ENCODE peak calls at places on chromosomes 11 and 22, in ten cellular contexts. O is NCI-H1694, Q is thoracic aorta, K is GM04504, L is EH, F is AG10803, M is left ventricle myocardium inferior, N is nephron progenitor cell, B is psoas muscle, G is T-helper 2 cell. U is an unnamed sample.

GRCh38 chr22:30015846-30016245 is 64.4 kb upstream of the HORMAD2 start:
- DNase-seq in O (no peak), Q (no peak), K (peak), L (peak), F (peak), M (no peak), N (no peak), B (no peak), G (no peak), U (no peak)

GRCh38 chr11:17605736-17606135 is 58.7 kb downstream of the OTOG start:
- DNase-seq in O (no peak), Q (no peak), K (no peak), L (no peak), F (no peak), M (no peak), N (no peak), B (no peak), G (no peak), U (no peak)

GRCh38 chr11:34226210-34226609 is 120.8 kb downstream of the NAT10 start:
- DNase-seq in O (no peak), Q (no peak), K (no peak), L (no peak), F (no peak), M (no peak), N (no peak), B (no peak), G (no peak), U (no peak)

GRCh38 chr11:15258433-15259350 is 144.0 kb downstream of the INSC start:
- DNase-seq in O (no peak), Q (no peak), K (peak), L (peak), F (peak), M (no peak), N (no peak), B (no peak), G (no peak), U (peak)

GRCh38 chr11:2547806-2548205 is 103.0 kb downstream of the KCNQ1 start:
- DNase-seq in O (no peak), Q (no peak), K (no peak), L (no peak), F (no peak), M (peak), N (no peak), B (peak), G (no peak), U (no peak)

GRCh38 chr11:3126901-3127691 is 38.0 kb downstream of the OSBPL5 start:
- DNase-seq in O (no peak), Q (no peak), K (no peak), L (no peak), F (no peak), M (peak), N (peak), B (peak), G (no peak), U (no peak)

GRCh38 chr11:104076455-104076854 is 40.0 kb downstream of the DDI1 start:
- DNase-seq in O (no peak), Q (no peak), K (no peak), L (no peak), F (no peak), M (no peak), N (no peak), B (no peak), G (no peak), U (no peak)

GRCh38 chr11:13772223-13773046 is 104.0 kb downstream of the FAR1 start:
- DNase-seq in O (peak), Q (no peak), K (peak), L (peak), F (peak), M (no peak), N (peak), B (no peak), G (peak), U (peak)

GRCh38 chr11:11977206-11977938 is 31.1 kb downstream of the DKK3 start:
- DNase-seq in O (no peak), Q (peak), K (peak), L (peak), F (peak), M (peak), N (no peak), B (peak), G (no peak), U (peak)

GRCh38 chr22:44318751-44319150 is 6.0 kb upstream of the SHISAL1 start:
- DNase-seq in O (no peak), Q (no peak), K (no peak), L (no peak), F (no peak), M (no peak), N (no peak), B (no peak), G (no peak), U (no peak)

GRCh38 chr11:122108192-122108799 is 7.7 kb downstream of the BLID start:
- DNase-seq in O (peak), Q (no peak), K (no peak), L (peak), F (no peak), M (no peak), N (peak), B (no peak), G (peak), U (peak)

GRCh38 chr11:91664521-91664920 is 560.1 kb upstream of the FAT3 start:
- DNase-seq in O (no peak), Q (no peak), K (no peak), L (no peak), F (no peak), M (no peak), N (no peak), B (no peak), G (no peak), U (no peak)

GRCh38 chr22:49447837-49448236 is 379.8 kb downstream of the BRD1 start:
- DNase-seq in O (no peak), Q (no peak), K (no peak), L (no peak), F (no peak), M (no peak), N (no peak), B (no peak), G (no peak), U (no peak)

GRCh38 chr11:131746201-131746600 is 375.8 kb downstream of the NTM start:
- DNase-seq in O (no peak), Q (no peak), K (no peak), L (no peak), F (no peak), M (no peak), N (no peak), B (no peak), G (no peak), U (no peak)

GRCh38 chr11:7332451-7332850 is 80.7 kb downstream of the SYT9 start:
- DNase-seq in O (no peak), Q (no peak), K (no peak), L (no peak), F (no peak), M (no peak), N (no peak), B (no peak), G (no peak), U (no peak)

U was measured in hepatocyte.